ENCODE peak calls at places on chromosome 3, in seven cellular contexts. One of them, this sample, is unnamed.

GRCh38 chr3:189042832-189043231 is 128.9 kb upstream of the TPRG1 start:
- DNase-seq in transverse colon: no peak
- DNase-seq in CD4-positive, alpha-beta T cell: no peak
- DNase-seq in body of pancreas: no peak
- DNase-seq in sigmoid colon: no peak
- DNase-seq in CD8-positive, alpha-beta T cell: no peak
- DNase-seq in GM23338: no peak
- DNase-seq in this sample: no peak

GRCh38 chr3:146218880-146219866 is 31.7 kb downstream of the PLSCR4 start:
- DNase-seq in body of pancreas: peak
- DNase-seq in transverse colon: peak
- DNase-seq in sigmoid colon: no peak
- DNase-seq in CD8-positive, alpha-beta T cell: peak
- DNase-seq in GM23338: peak
- DNase-seq in CD4-positive, alpha-beta T cell: peak
- DNase-seq in this sample: no peak

GRCh38 chr3:190130700-190131099 is 10.0 kb upstream of the P3H2 start:
- DNase-seq in transverse colon: no peak
- DNase-seq in CD4-positive, alpha-beta T cell: no peak
- DNase-seq in GM23338: no peak
- DNase-seq in body of pancreas: no peak
- DNase-seq in CD8-positive, alpha-beta T cell: no peak
- DNase-seq in sigmoid colon: no peak
- DNase-seq in this sample: no peak

GRCh38 chr3:140586311-140586710 is 91.6 kb upstream of the TRIM42 start:
- DNase-seq in CD4-positive, alpha-beta T cell: no peak
- DNase-seq in GM23338: no peak
- DNase-seq in body of pancreas: no peak
- DNase-seq in CD8-positive, alpha-beta T cell: no peak
- DNase-seq in sigmoid colon: no peak
- DNase-seq in transverse colon: no peak
- DNase-seq in this sample: no peak

GRCh38 chr3:194138098-194138474 is 2.1 kb downstream of the HES1 start:
- DNase-seq in CD8-positive, alpha-beta T cell: no peak
- DNase-seq in GM23338: no peak
- DNase-seq in sigmoid colon: no peak
- DNase-seq in transverse colon: no peak
- DNase-seq in body of pancreas: no peak
- DNase-seq in CD4-positive, alpha-beta T cell: no peak
- DNase-seq in this sample: no peak

GRCh38 chr3:158696618-158697017 is 24.2 kb upstream of the LXN start:
- DNase-seq in transverse colon: no peak
- DNase-seq in CD4-positive, alpha-beta T cell: no peak
- DNase-seq in CD8-positive, alpha-beta T cell: no peak
- DNase-seq in GM23338: no peak
- DNase-seq in body of pancreas: no peak
- DNase-seq in sigmoid colon: no peak
- DNase-seq in this sample: no peak

GRCh38 chr3:136050250-136050649 is 84.7 kb downstream of the PPP2R3A start:
- DNase-seq in GM23338: no peak
- DNase-seq in sigmoid colon: no peak
- DNase-seq in body of pancreas: no peak
- DNase-seq in transverse colon: no peak
- DNase-seq in CD4-positive, alpha-beta T cell: no peak
- DNase-seq in CD8-positive, alpha-beta T cell: no peak
- DNase-seq in this sample: no peak

GRCh38 chr3:178198329-178198728 is 337.9 kb upstream of the KCNMB2 start:
- DNase-seq in GM23338: no peak
- DNase-seq in sigmoid colon: no peak
- DNase-seq in CD8-positive, alpha-beta T cell: no peak
- DNase-seq in body of pancreas: no peak
- DNase-seq in transverse colon: no peak
- DNase-seq in CD4-positive, alpha-beta T cell: no peak
- DNase-seq in this sample: no peak

GRCh38 chr3:30875505-30875904 is 19.0 kb downstream of the GADL1 start:
- DNase-seq in body of pancreas: no peak
- DNase-seq in GM23338: no peak
- DNase-seq in CD8-positive, alpha-beta T cell: no peak
- DNase-seq in CD4-positive, alpha-beta T cell: no peak
- DNase-seq in transverse colon: no peak
- DNase-seq in sigmoid colon: no peak
- DNase-seq in this sample: no peak

GRCh38 chr3:122921791-122922651 is 105.5 kb downstream of the SEMA5B start:
- DNase-seq in CD4-positive, alpha-beta T cell: no peak
- DNase-seq in CD8-positive, alpha-beta T cell: no peak
- DNase-seq in sigmoid colon: peak
- DNase-seq in transverse colon: no peak
- DNase-seq in body of pancreas: no peak
- DNase-seq in GM23338: peak
- DNase-seq in this sample: no peak

GRCh38 chr3:134086616-134087015 is 56.9 kb upstream of the SLCO2A1 start:
- DNase-seq in CD4-positive, alpha-beta T cell: no peak
- DNase-seq in transverse colon: no peak
- DNase-seq in GM23338: no peak
- DNase-seq in sigmoid colon: no peak
- DNase-seq in CD8-positive, alpha-beta T cell: no peak
- DNase-seq in body of pancreas: no peak
- DNase-seq in this sample: no peak

GRCh38 chr3:42711491-42712343 is 9.1 kb upstream of the HHATL start:
- DNase-seq in sigmoid colon: peak
- DNase-seq in CD4-positive, alpha-beta T cell: no peak
- DNase-seq in body of pancreas: peak
- DNase-seq in GM23338: peak
- DNase-seq in CD8-positive, alpha-beta T cell: no peak
- DNase-seq in transverse colon: no peak
- DNase-seq in this sample: no peak

GRCh38 chr3:37852097-37852496 is 9.6 kb upstream of the CTDSPL start:
- DNase-seq in GM23338: no peak
- DNase-seq in transverse colon: no peak
- DNase-seq in CD8-positive, alpha-beta T cell: no peak
- DNase-seq in CD4-positive, alpha-beta T cell: no peak
- DNase-seq in sigmoid colon: no peak
- DNase-seq in body of pancreas: no peak
- DNase-seq in this sample: no peak

GRCh38 chr3:169295126-169295525 is 368.4 kb downstream of the MECOM start:
- DNase-seq in CD4-positive, alpha-beta T cell: no peak
- DNase-seq in body of pancreas: no peak
- DNase-seq in CD8-positive, alpha-beta T cell: no peak
- DNase-seq in sigmoid colon: no peak
- DNase-seq in transverse colon: no peak
- DNase-seq in GM23338: peak
- DNase-seq in this sample: no peak

GRCh38 chr3:59985643-59986200 is 935.9 kb upstream of the CFAP20DC start:
- DNase-seq in CD4-positive, alpha-beta T cell: no peak
- DNase-seq in sigmoid colon: no peak
- DNase-seq in body of pancreas: no peak
- DNase-seq in CD8-positive, alpha-beta T cell: no peak
- DNase-seq in GM23338: no peak
- DNase-seq in transverse colon: no peak
- DNase-seq in this sample: no peak

GRCh38 chr3:110026421-110026820 is 689.1 kb upstream of the DPPA4 start:
- DNase-seq in GM23338: no peak
- DNase-seq in transverse colon: no peak
- DNase-seq in body of pancreas: no peak
- DNase-seq in sigmoid colon: no peak
- DNase-seq in CD8-positive, alpha-beta T cell: no peak
- DNase-seq in CD4-positive, alpha-beta T cell: no peak
- DNase-seq in this sample: no peak

GRCh38 chr3:70803891-70804290 is 491.5 kb upstream of the MDFIC2 start:
- DNase-seq in sigmoid colon: no peak
- DNase-seq in body of pancreas: no peak
- DNase-seq in CD8-positive, alpha-beta T cell: no peak
- DNase-seq in CD4-positive, alpha-beta T cell: no peak
- DNase-seq in transverse colon: no peak
- DNase-seq in GM23338: no peak
- DNase-seq in this sample: no peak

GRCh38 chr3:196942226-196942914 is at the start of gene NCBP2:
- DNase-seq in CD8-positive, alpha-beta T cell: peak
- DNase-seq in transverse colon: peak
- DNase-seq in sigmoid colon: peak
- DNase-seq in CD4-positive, alpha-beta T cell: peak
- DNase-seq in body of pancreas: peak
- DNase-seq in GM23338: peak
- DNase-seq in this sample: peak

GRCh38 chr3:65483475-65483874 is 555.2 kb downstream of the MAGI1 start:
- DNase-seq in CD4-positive, alpha-beta T cell: no peak
- DNase-seq in body of pancreas: peak
- DNase-seq in sigmoid colon: peak
- DNase-seq in CD8-positive, alpha-beta T cell: no peak
- DNase-seq in transverse colon: peak
- DNase-seq in GM23338: peak
- DNase-seq in this sample: peak

GRCh38 chr3:143002083-143002712 is 828 bp downstream of the U2SURP start:
- DNase-seq in transverse colon: no peak
- DNase-seq in GM23338: peak
- DNase-seq in CD4-positive, alpha-beta T cell: no peak
- DNase-seq in CD8-positive, alpha-beta T cell: no peak
- DNase-seq in sigmoid colon: no peak
- DNase-seq in body of pancreas: no peak
- DNase-seq in this sample: no peak

GRCh38 chr3:195043612-195044144 is 227.3 kb downstream of the XXYLT1 start:
- DNase-seq in CD4-positive, alpha-beta T cell: no peak
- DNase-seq in body of pancreas: no peak
- DNase-seq in CD8-positive, alpha-beta T cell: no peak
- DNase-seq in sigmoid colon: no peak
- DNase-seq in transverse colon: no peak
- DNase-seq in GM23338: no peak
- DNase-seq in this sample: no peak

GRCh38 chr3:152350139-152350538 is 81.4 kb downstream of the MBNL1 start:
- DNase-seq in body of pancreas: no peak
- DNase-seq in sigmoid colon: no peak
- DNase-seq in CD8-positive, alpha-beta T cell: no peak
- DNase-seq in CD4-positive, alpha-beta T cell: no peak
- DNase-seq in transverse colon: no peak
- DNase-seq in GM23338: peak
- DNase-seq in this sample: no peak

GRCh38 chr3:72006631-72007556 is 221.9 kb upstream of the PROK2 start:
- DNase-seq in sigmoid colon: no peak
- DNase-seq in body of pancreas: no peak
- DNase-seq in transverse colon: no peak
- DNase-seq in CD4-positive, alpha-beta T cell: no peak
- DNase-seq in CD8-positive, alpha-beta T cell: no peak
- DNase-seq in GM23338: no peak
- DNase-seq in this sample: no peak

GRCh38 chr3:72003936-72004335 is 219.0 kb upstream of the PROK2 start:
- DNase-seq in sigmoid colon: no peak
- DNase-seq in GM23338: peak
- DNase-seq in CD8-positive, alpha-beta T cell: no peak
- DNase-seq in body of pancreas: no peak
- DNase-seq in CD4-positive, alpha-beta T cell: no peak
- DNase-seq in transverse colon: no peak
- DNase-seq in this sample: no peak

GRCh38 chr3:72001758-72002157 is 216.8 kb upstream of the PROK2 start:
- DNase-seq in CD4-positive, alpha-beta T cell: no peak
- DNase-seq in body of pancreas: no peak
- DNase-seq in GM23338: peak
- DNase-seq in transverse colon: no peak
- DNase-seq in CD8-positive, alpha-beta T cell: no peak
- DNase-seq in sigmoid colon: no peak
- DNase-seq in this sample: no peak

GRCh38 chr3:72008226-72008996 is 223.5 kb upstream of the PROK2 start:
- DNase-seq in CD8-positive, alpha-beta T cell: no peak
- DNase-seq in GM23338: no peak
- DNase-seq in body of pancreas: no peak
- DNase-seq in sigmoid colon: no peak
- DNase-seq in CD4-positive, alpha-beta T cell: no peak
- DNase-seq in transverse colon: no peak
- DNase-seq in this sample: no peak

GRCh38 chr3:72004749-72005292 is 219.9 kb upstream of the PROK2 start:
- DNase-seq in GM23338: no peak
- DNase-seq in CD8-positive, alpha-beta T cell: no peak
- DNase-seq in CD4-positive, alpha-beta T cell: no peak
- DNase-seq in body of pancreas: no peak
- DNase-seq in sigmoid colon: no peak
- DNase-seq in transverse colon: no peak
- DNase-seq in this sample: no peak
- H3K27ac ChIP-seq in GM23338: peak
- H3K27ac ChIP-seq in CD8-positive, alpha-beta T cell: no peak
- H3K27ac ChIP-seq in CD4-positive, alpha-beta T cell: no peak
- H3K27ac ChIP-seq in body of pancreas: no peak
- H3K27ac ChIP-seq in sigmoid colon: no peak
- H3K27ac ChIP-seq in transverse colon: no peak
- H3K27ac ChIP-seq in this sample: no peak

GRCh38 chr3:175489406-175489805 is 630.3 kb downstream of the NAALADL2 start:
- DNase-seq in transverse colon: no peak
- DNase-seq in GM23338: no peak
- DNase-seq in body of pancreas: no peak
- DNase-seq in CD8-positive, alpha-beta T cell: no peak
- DNase-seq in sigmoid colon: no peak
- DNase-seq in CD4-positive, alpha-beta T cell: no peak
- DNase-seq in this sample: no peak
- H3K27ac ChIP-seq in transverse colon: no peak
- H3K27ac ChIP-seq in GM23338: no peak
- H3K27ac ChIP-seq in body of pancreas: no peak
- H3K27ac ChIP-seq in CD8-positive, alpha-beta T cell: no peak
- H3K27ac ChIP-seq in sigmoid colon: no peak
- H3K27ac ChIP-seq in CD4-positive, alpha-beta T cell: no peak
- H3K27ac ChIP-seq in this sample: no peak

GRCh38 chr3:153818338-153818737 is 302.9 kb upstream of the ARHGEF26 start:
- DNase-seq in transverse colon: no peak
- DNase-seq in CD4-positive, alpha-beta T cell: no peak
- DNase-seq in body of pancreas: no peak
- DNase-seq in GM23338: no peak
- DNase-seq in CD8-positive, alpha-beta T cell: no peak
- DNase-seq in sigmoid colon: no peak
- DNase-seq in this sample: no peak
- H3K27ac ChIP-seq in transverse colon: no peak
- H3K27ac ChIP-seq in CD4-positive, alpha-beta T cell: no peak
- H3K27ac ChIP-seq in body of pancreas: no peak
- H3K27ac ChIP-seq in GM23338: no peak
- H3K27ac ChIP-seq in CD8-positive, alpha-beta T cell: no peak
- H3K27ac ChIP-seq in sigmoid colon: no peak
- H3K27ac ChIP-seq in this sample: no peak

GRCh38 chr3:55718074-55718473 is 231.0 kb upstream of the WNT5A start:
- DNase-seq in transverse colon: no peak
- DNase-seq in CD8-positive, alpha-beta T cell: no peak
- DNase-seq in GM23338: no peak
- DNase-seq in CD4-positive, alpha-beta T cell: no peak
- DNase-seq in body of pancreas: no peak
- DNase-seq in sigmoid colon: no peak
- DNase-seq in this sample: no peak

GRCh38 chr3:55718956-55719355 is 231.8 kb upstream of the WNT5A start:
- DNase-seq in CD8-positive, alpha-beta T cell: no peak
- DNase-seq in GM23338: no peak
- DNase-seq in sigmoid colon: no peak
- DNase-seq in body of pancreas: no peak
- DNase-seq in CD4-positive, alpha-beta T cell: no peak
- DNase-seq in transverse colon: no peak
- DNase-seq in this sample: no peak

GRCh38 chr3:55720614-55721013 is 233.5 kb upstream of the WNT5A start:
- DNase-seq in CD8-positive, alpha-beta T cell: no peak
- DNase-seq in body of pancreas: no peak
- DNase-seq in sigmoid colon: no peak
- DNase-seq in CD4-positive, alpha-beta T cell: no peak
- DNase-seq in GM23338: peak
- DNase-seq in transverse colon: no peak
- DNase-seq in this sample: no peak

GRCh38 chr3:55718475-55718874 is 231.4 kb upstream of the WNT5A start:
- DNase-seq in CD8-positive, alpha-beta T cell: no peak
- DNase-seq in CD4-positive, alpha-beta T cell: no peak
- DNase-seq in transverse colon: no peak
- DNase-seq in sigmoid colon: no peak
- DNase-seq in body of pancreas: no peak
- DNase-seq in GM23338: no peak
- DNase-seq in this sample: no peak

GRCh38 chr3:55719508-55719907 is 232.4 kb upstream of the WNT5A start:
- DNase-seq in CD8-positive, alpha-beta T cell: no peak
- DNase-seq in transverse colon: no peak
- DNase-seq in body of pancreas: no peak
- DNase-seq in GM23338: no peak
- DNase-seq in sigmoid colon: no peak
- DNase-seq in CD4-positive, alpha-beta T cell: no peak
- DNase-seq in this sample: no peak
- H3K27ac ChIP-seq in CD8-positive, alpha-beta T cell: no peak
- H3K27ac ChIP-seq in transverse colon: no peak
- H3K27ac ChIP-seq in body of pancreas: no peak
- H3K27ac ChIP-seq in GM23338: no peak
- H3K27ac ChIP-seq in sigmoid colon: no peak
- H3K27ac ChIP-seq in CD4-positive, alpha-beta T cell: no peak
- H3K27ac ChIP-seq in this sample: no peak

This sample was measured in substantia nigra.